ENCODE peak calls at places on chromosomes 5 and 9, in nine cellular contexts. S is NCI-H446 treated with DMSO at 0.1 percent for 48 hours, O is breast epithelium, J is AG08395, R is progenitor cell of endocrine pancreas, D is cardiac muscle cell, U is T-helper 2 cell, L is WTC11, W is GM12891. V is an unnamed sample.

GRCh38 chr9:79233542-79233941 is 338.2 kb upstream of the TLE4 start:
- DNase-seq in S (no peak), O (no peak), J (peak; percentile 10), R (no peak), D (peak; percentile 77), U (no peak), L (peak; percentile 54), W (peak; percentile 8), V (peak; percentile 26)

GRCh38 chr5:115265220-115265619 is 2.5 kb upstream of the PGGT1B start:
- DNase-seq in S (no peak), O (no peak), J (no peak), R (no peak), D (no peak), U (no peak), L (no peak), W (no peak), V (no peak)

GRCh38 chr5:1131191-1131621 is 19.3 kb upstream of the SLC12A7 start:
- DNase-seq in S (no peak), O (no peak), J (no peak), R (no peak), D (no peak), U (no peak), L (no peak), W (no peak), V (no peak)

GRCh38 chr9:133160742-133161541 is 2.8 kb downstream of the GBGT1 start:
- DNase-seq in S (no peak), O (no peak), J (peak; percentile 90), R (no peak), D (peak; percentile 85), U (no peak), L (peak; percentile 51), W (peak; percentile 75), V (peak; percentile 70)

GRCh38 chr5:151195622-151196021 is 28.3 kb downstream of the CCDC69 start:
- DNase-seq in S (no peak), O (no peak), J (peak; percentile 31), R (no peak), D (peak; percentile 95), U (no peak), L (no peak), W (no peak), V (no peak)

GRCh38 chr5:72814104-72814503 is 2.4 kb upstream of the TNPO1 start:
- DNase-seq in S (no peak), O (no peak), J (no peak), R (no peak), D (no peak), U (no peak), L (no peak), W (no peak), V (no peak)

GRCh38 chr5:102583663-102584062 is 84.9 kb upstream of the SLCO6A1 start:
- DNase-seq in S (peak; percentile 96), O (no peak), J (peak; percentile 42), R (no peak), D (peak; percentile 25), U (no peak), L (no peak), W (no peak), V (no peak)

GRCh38 chr5:78569441-78569840 is 79.1 kb downstream of the LHFPL2 start:
- DNase-seq in S (no peak), O (peak; percentile 58), J (no peak), R (no peak), D (peak; percentile 95), U (no peak), L (no peak), W (no peak), V (peak; percentile 19)

V was measured in glutamatergic neuron.